ENCODE peak calls at places on chromosomes 3 and 15, in seven cellular contexts. P is AG04450, A is A549, J is thyroid gland, U is esophagus squamous epithelium, Q is astrocyte of the spinal cord, R is AG10803. B is an unnamed sample.

GRCh38 chr15:86489992-86490391 is 410.3 kb downstream of the AGBL1 start:
- DNase-seq in P (no peak), A (no peak), J (no peak), U (no peak), Q (no peak), R (no peak), B (no peak)

GRCh38 chr3:174862101-174862500 is 3.0 kb downstream of the NAALADL2 start:
- DNase-seq in P (no peak), A (peak), J (peak), U (no peak), Q (no peak), R (no peak), B (no peak)

GRCh38 chr3:48186993-48187578 is 1.1 kb downstream of the CDC25A start:
- DNase-seq in P (no peak), A (no peak), J (no peak), U (no peak), Q (peak), R (peak), B (peak)

GRCh38 chr15:58423858-58424608 is 7.8 kb upstream of the LIPC start:
- DNase-seq in P (no peak), A (no peak), J (no peak), U (no peak), Q (peak), R (peak), B (peak)

GRCh38 chr15:72472907-72473669 is 1.0 kb upstream of the ARIH1 start:
- DNase-seq in P (no peak), A (peak), J (no peak), U (no peak), Q (peak), R (peak), B (peak)

GRCh38 chr3:121096968-121097367 is 189.0 kb downstream of the STXBP5L start:
- DNase-seq in P (no peak), A (no peak), J (peak), U (no peak), Q (no peak), R (no peak), B (no peak)

GRCh38 chr3:151753846-151754245 is 20.1 kb downstream of the AADACL2 start:
- DNase-seq in P (no peak), A (no peak), J (no peak), U (no peak), Q (no peak), R (no peak), B (no peak)

GRCh38 chr3:32901005-32901932 is 50.2 kb upstream of the CCR4 start:
- DNase-seq in P (no peak), A (no peak), J (no peak), U (no peak), Q (no peak), R (peak), B (no peak)

GRCh38 chr3:107985496-107985895 is 105.3 kb downstream of the CD47 start:
- DNase-seq in P (no peak), A (no peak), J (no peak), U (no peak), Q (no peak), R (no peak), B (no peak)

GRCh38 chr15:90873998-90874605 is 5.7 kb downstream of the FURIN start:
- DNase-seq in P (no peak), A (peak), J (peak), U (no peak), Q (peak), R (no peak), B (no peak)

GRCh38 chr3:27486328-27486727 is 2.1 kb upstream of the SLC4A7 start:
- DNase-seq in P (no peak), A (no peak), J (no peak), U (no peak), Q (no peak), R (no peak), B (no peak)

GRCh38 chr3:106206165-106206564 is 337.4 kb upstream of the CBLB start:
- DNase-seq in P (no peak), A (no peak), J (no peak), U (no peak), Q (peak), R (peak), B (peak)

GRCh38 chr3:186360779-186361178 is 1.3 kb downstream of the DGKG start:
- DNase-seq in P (no peak), A (no peak), J (peak), U (no peak), Q (no peak), R (no peak), B (no peak)

GRCh38 chr3:37619568-37619967 is 242.1 kb upstream of the CTDSPL start:
- DNase-seq in P (no peak), A (no peak), J (no peak), U (no peak), Q (no peak), R (no peak), B (no peak)

GRCh38 chr15:100190675-100191074 is 151.1 kb downstream of the ADAMTS17 start:
- DNase-seq in P (no peak), A (no peak), J (no peak), U (no peak), Q (no peak), R (no peak), B (no peak)

GRCh38 chr3:77001071-77001470 is 38.8 kb upstream of the ROBO2 start:
- DNase-seq in P (no peak), A (no peak), J (no peak), U (no peak), Q (no peak), R (no peak), B (no peak)

GRCh38 chr15:87881001-87881400 is 375.5 kb downstream of the NTRK3 start:
- DNase-seq in P (no peak), A (no peak), J (no peak), U (no peak), Q (no peak), R (no peak), B (no peak)

GRCh38 chr15:65773386-65774111 is 18.5 kb downstream of the DENND4A start:
- DNase-seq in P (no peak), A (no peak), J (no peak), U (no peak), Q (no peak), R (no peak), B (no peak)

GRCh38 chr15:69996321-69996720 is 101.4 kb downstream of the TLE3 start:
- DNase-seq in P (no peak), A (no peak), J (no peak), U (no peak), Q (no peak), R (no peak), B (no peak)

DNA sequence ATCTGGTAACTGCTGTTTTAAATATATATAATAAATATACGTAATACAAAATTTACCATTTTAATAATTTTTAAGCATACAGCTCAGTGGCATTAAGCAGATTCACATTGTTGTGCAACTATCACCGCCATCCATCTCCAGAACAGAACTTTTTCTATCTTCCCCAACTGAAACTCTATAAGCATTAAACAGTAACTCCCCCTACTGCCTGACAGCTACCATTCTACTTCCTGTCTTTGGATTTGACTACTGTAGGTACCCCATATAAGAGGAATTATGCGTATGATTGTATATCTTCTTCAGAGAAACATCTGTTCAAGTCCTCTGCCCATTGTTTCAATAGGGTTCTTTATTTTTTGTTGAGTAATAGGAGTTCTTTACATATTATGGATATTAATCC is 36.8 kb downstream of the EID1 start:
- DNase-seq in P (no peak), A (no peak), J (no peak), U (no peak), Q (no peak), R (no peak), B (no peak)
- H3K4me3 ChIP-seq in P (no peak), A (no peak), J (no peak), U (no peak), Q (no peak), R (no peak), B (no peak)

DNA sequence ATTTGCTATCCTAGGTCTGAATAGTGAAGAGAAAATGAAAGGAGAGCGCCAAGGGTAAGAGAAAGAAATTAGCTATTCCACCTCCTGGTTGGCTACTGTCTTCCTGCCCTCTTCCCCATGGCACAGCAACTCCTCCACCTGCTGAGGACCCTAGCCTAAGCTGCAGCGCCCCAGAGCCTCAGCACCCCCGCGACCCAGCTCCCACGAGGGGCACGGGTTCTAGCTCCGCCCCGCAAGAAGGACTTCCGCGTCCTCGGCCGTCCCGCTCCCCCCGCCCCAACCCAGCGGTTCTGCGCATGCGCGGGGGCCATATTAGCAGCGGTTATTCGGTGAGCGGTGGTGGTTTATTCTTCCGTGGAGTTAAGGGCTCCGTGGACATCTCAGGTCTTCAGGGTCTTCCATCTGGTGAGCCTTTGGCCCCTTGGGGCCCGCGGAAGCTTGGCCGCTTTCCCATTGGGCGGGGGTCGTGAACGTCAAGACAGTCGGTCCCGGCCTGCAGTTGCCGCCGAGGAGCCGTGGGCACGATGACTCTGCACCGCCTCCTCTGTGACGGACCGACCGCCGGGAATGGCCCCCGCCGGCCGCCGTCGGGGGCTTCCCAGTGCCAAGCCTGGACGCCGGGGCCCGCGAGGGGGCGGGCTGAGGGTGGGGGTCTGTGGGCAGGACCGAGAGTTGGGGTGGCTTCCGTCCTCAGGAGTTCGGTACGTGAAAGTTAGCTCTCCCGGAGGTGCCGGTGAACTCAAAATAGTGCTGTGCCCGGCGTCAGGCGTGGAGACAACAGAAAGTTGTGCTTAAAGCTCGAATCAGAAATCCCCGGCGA is at the start of gene PSMA4:
- DNase-seq in P (peak), A (peak), J (peak), U (peak), Q (peak), R (peak), B (peak)
- TF ChIP-seq CTCF in P (peak), A (no peak), J (no peak), U (no peak), Q (peak), R (no peak), B (peak)

GRCh38 chr3:169657351-169658124 is 6.0 kb downstream of the MECOM start:
- DNase-seq in P (no peak), A (no peak), J (no peak), U (no peak), Q (no peak), R (no peak), B (no peak)

GRCh38 chr3:169659858-169660614 is 3.5 kb downstream of the MECOM start:
- DNase-seq in P (no peak), A (no peak), J (no peak), U (no peak), Q (peak), R (no peak), B (no peak)

GRCh38 chr3:169660709-169661566 is 2.6 kb downstream of the MECOM start:
- DNase-seq in P (no peak), A (no peak), J (no peak), U (no peak), Q (peak), R (no peak), B (peak)

GRCh38 chr3:169658311-169658931 is 5.1 kb downstream of the MECOM start:
- DNase-seq in P (no peak), A (no peak), J (no peak), U (no peak), Q (no peak), R (no peak), B (peak)

GRCh38 chr3:169659096-169659521 is 4.4 kb downstream of the MECOM start:
- DNase-seq in P (no peak), A (no peak), J (no peak), U (no peak), Q (no peak), R (no peak), B (peak)
- H3K4me3 ChIP-seq in P (no peak), A (no peak), J (no peak), U (peak), Q (no peak), R (no peak), B (no peak)

GRCh38 chr15:55348281-55348778 is 29.3 kb downstream of the PIGB start:
- DNase-seq in P (no peak), A (no peak), J (no peak), U (no peak), Q (no peak), R (no peak), B (no peak)
- TF ChIP-seq CTCF in P (no peak), A (no peak), J (no peak), U (no peak), Q (no peak), R (no peak), B (no peak)

DNA sequence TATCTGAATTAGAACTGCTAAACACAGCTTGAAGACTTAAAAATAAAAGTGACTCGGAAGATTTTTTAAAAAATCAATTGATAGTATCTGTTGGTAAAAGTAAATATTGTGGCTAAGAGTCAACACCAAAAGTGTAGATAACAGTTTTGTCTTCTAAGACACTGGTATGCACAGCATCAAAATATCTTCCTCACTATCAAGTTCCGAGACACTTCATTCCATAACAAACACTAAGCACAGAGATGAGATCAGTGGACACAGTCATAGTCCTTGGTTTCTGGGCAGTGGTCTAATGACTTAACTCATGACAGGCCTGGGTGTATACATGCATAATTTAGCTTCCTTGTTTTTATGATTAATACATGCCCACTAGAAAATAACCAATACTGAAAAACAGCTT is 63.2 kb downstream of the PXYLP1 start:
- DNase-seq in P (no peak), A (peak), J (no peak), U (no peak), Q (peak), R (peak), B (peak)
- H3K4me3 ChIP-seq in P (peak), A (peak), J (no peak), U (peak), Q (no peak), R (peak), B (peak)

GRCh38 chr15:68126415-68126814 is 72.3 kb downstream of the PIAS1 start:
- DNase-seq in P (no peak), A (no peak), J (peak), U (no peak), Q (no peak), R (peak), B (no peak)

GRCh38 chr15:68129072-68129471 is 75.0 kb downstream of the PIAS1 start:
- DNase-seq in P (no peak), A (no peak), J (no peak), U (no peak), Q (no peak), R (no peak), B (no peak)

GRCh38 chr15:68124700-68125099 is 70.6 kb downstream of the PIAS1 start:
- DNase-seq in P (no peak), A (no peak), J (no peak), U (no peak), Q (no peak), R (no peak), B (no peak)
- TF ChIP-seq CTCF in P (no peak), A (no peak), J (no peak), U (no peak), Q (no peak), R (no peak), B (no peak)

DNA sequence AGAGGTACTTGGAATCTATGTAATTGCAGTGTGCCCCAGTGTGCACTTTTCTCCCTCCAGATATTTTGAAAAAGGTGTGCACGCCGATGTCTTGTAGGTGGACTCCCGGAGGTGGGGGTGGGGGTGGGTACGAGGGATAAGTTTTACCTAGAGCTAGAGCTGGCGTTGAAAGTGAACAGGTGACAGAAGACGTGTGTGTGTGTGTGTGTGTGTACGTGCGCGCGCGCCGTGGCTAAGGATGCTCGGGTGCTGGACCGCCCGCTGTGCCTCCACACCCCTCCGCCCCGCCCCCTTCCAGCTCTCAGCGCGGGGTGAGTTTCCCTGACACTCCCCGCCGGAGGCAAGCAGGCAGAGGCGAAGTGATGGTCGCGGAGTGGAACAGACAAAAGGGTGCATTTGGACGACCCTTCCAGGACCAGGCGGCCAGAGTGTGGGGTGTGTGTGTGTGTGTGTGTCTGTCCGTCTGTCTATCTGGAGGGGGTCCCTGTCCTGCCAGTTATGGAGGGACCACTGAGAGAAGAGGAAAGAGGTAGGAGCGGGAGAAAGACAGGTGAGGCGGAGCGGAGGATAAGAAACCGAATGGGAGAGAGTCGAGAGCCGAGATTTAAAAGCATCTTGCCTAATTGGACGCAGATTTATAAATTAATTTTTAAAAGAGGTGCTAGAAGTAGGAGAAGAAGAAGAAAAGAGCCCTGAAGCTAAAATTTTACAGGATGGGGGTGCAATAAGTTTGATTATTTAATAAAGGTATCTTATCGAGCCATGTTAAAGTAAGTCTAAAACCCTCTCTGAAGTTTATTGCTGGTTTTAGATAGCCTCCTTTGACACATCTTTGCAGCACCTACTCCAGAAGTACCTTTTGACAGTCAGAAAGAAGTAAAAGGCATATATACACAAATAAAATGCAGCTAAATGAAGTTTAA is 335.8 kb upstream of the THRB start:
- DNase-seq in P (no peak), A (no peak), J (peak), U (no peak), Q (no peak), R (no peak), B (no peak)
- H3K4me3 ChIP-seq in P (no peak), A (peak), J (peak), U (peak), Q (peak), R (no peak), B (no peak)

GRCh38 chr15:98124576-98124975 is 164.1 kb downstream of the ARRDC4 start:
- DNase-seq in P (no peak), A (no peak), J (no peak), U (no peak), Q (no peak), R (peak), B (no peak)

GRCh38 chr15:98126326-98127090 is 166.0 kb downstream of the ARRDC4 start:
- DNase-seq in P (no peak), A (no peak), J (no peak), U (no peak), Q (no peak), R (peak), B (no peak)

GRCh38 chr15:98131924-98132323 is 171.4 kb downstream of the ARRDC4 start:
- DNase-seq in P (no peak), A (no peak), J (no peak), U (no peak), Q (no peak), R (peak), B (no peak)

GRCh38 chr15:98123834-98124233 is 163.3 kb downstream of the ARRDC4 start:
- DNase-seq in P (no peak), A (no peak), J (no peak), U (no peak), Q (no peak), R (peak), B (no peak)

GRCh38 chr15:98127612-98128011 is 167.1 kb downstream of the ARRDC4 start:
- DNase-seq in P (no peak), A (no peak), J (no peak), U (no peak), Q (no peak), R (no peak), B (no peak)
- TF ChIP-seq CTCF in P (no peak), A (no peak), J (no peak), U (no peak), Q (no peak), R (no peak), B (no peak)

GRCh38 chr15:37103475-37104071 is 3.2 kb upstream of the MEIS2 start:
- DNase-seq in P (no peak), A (no peak), J (no peak), U (no peak), Q (no peak), R (no peak), B (no peak)

GRCh38 chr15:37106490-37107001 is 6.2 kb upstream of the MEIS2 start:
- DNase-seq in P (no peak), A (no peak), J (no peak), U (no peak), Q (peak), R (no peak), B (peak)

GRCh38 chr15:37105795-37106333 is 5.5 kb upstream of the MEIS2 start:
- DNase-seq in P (no peak), A (no peak), J (no peak), U (no peak), Q (no peak), R (no peak), B (no peak)

GRCh38 chr15:37102315-37103021 is 2.1 kb upstream of the MEIS2 start:
- DNase-seq in P (no peak), A (peak), J (no peak), U (no peak), Q (peak), R (no peak), B (peak)

GRCh38 chr15:37104413-37105392 is 4.4 kb upstream of the MEIS2 start:
- DNase-seq in P (no peak), A (no peak), J (no peak), U (no peak), Q (no peak), R (no peak), B (no peak)
- H3K4me3 ChIP-seq in P (no peak), A (no peak), J (no peak), U (peak), Q (peak), R (no peak), B (no peak)

GRCh38 chr15:94582368-94582767 is 351.0 kb downstream of the MCTP2 start:
- DNase-seq in P (no peak), A (peak), J (no peak), U (no peak), Q (no peak), R (no peak), B (peak)
- TF ChIP-seq CTCF in P (no peak), A (no peak), J (no peak), U (no peak), Q (no peak), R (no peak), B (no peak)

B was measured in cardiac fibroblast.